ENCODE peak calls at places on chromosomes 12 and 14, in seven cellular contexts. One of them, this sample, is unnamed.

GRCh38 chr12:127125607-127126259 is 1141.2 kb upstream of the TMEM132C start:
- DNase-seq in hepatocyte: peak
- DNase-seq in Calu3: peak
- DNase-seq in astrocyte of the spinal cord: peak
- DNase-seq in cardiac fibroblast: peak
- DNase-seq in tibial artery: no peak
- DNase-seq in uterus: no peak
- DNase-seq in this sample: no peak

GRCh38 chr12:74641262-74641661 is 103.6 kb downstream of the ATXN7L3B start:
- DNase-seq in hepatocyte: no peak
- DNase-seq in Calu3: no peak
- DNase-seq in astrocyte of the spinal cord: no peak
- DNase-seq in cardiac fibroblast: no peak
- DNase-seq in tibial artery: no peak
- DNase-seq in uterus: no peak
- DNase-seq in this sample: no peak

GRCh38 chr12:101407054-101407437 is 526 bp downstream of the ARL1 start:
- DNase-seq in hepatocyte: peak
- DNase-seq in Calu3: no peak
- DNase-seq in astrocyte of the spinal cord: no peak
- DNase-seq in cardiac fibroblast: no peak
- DNase-seq in tibial artery: peak
- DNase-seq in uterus: no peak
- DNase-seq in this sample: no peak

GRCh38 chr14:73492661-73493060 is 1.9 kb downstream of the RIOX1 start:
- DNase-seq in hepatocyte: no peak
- DNase-seq in Calu3: no peak
- DNase-seq in astrocyte of the spinal cord: no peak
- DNase-seq in cardiac fibroblast: no peak
- DNase-seq in tibial artery: no peak
- DNase-seq in uterus: no peak
- DNase-seq in this sample: no peak

GRCh38 chr12:2414810-2415567 is 362.2 kb downstream of the CACNA1C start:
- DNase-seq in hepatocyte: no peak
- DNase-seq in Calu3: no peak
- DNase-seq in astrocyte of the spinal cord: no peak
- DNase-seq in cardiac fibroblast: peak
- DNase-seq in tibial artery: peak
- DNase-seq in uterus: no peak
- DNase-seq in this sample: no peak

GRCh38 chr12:24223926-24224325 is 274.5 kb upstream of the SOX5 start:
- DNase-seq in hepatocyte: no peak
- DNase-seq in Calu3: no peak
- DNase-seq in astrocyte of the spinal cord: no peak
- DNase-seq in cardiac fibroblast: no peak
- DNase-seq in tibial artery: no peak
- DNase-seq in uterus: no peak
- DNase-seq in this sample: no peak

GRCh38 chr12:105983622-105984325 is 155.0 kb downstream of the NUAK1 start:
- DNase-seq in hepatocyte: no peak
- DNase-seq in Calu3: no peak
- DNase-seq in astrocyte of the spinal cord: peak
- DNase-seq in cardiac fibroblast: peak
- DNase-seq in tibial artery: no peak
- DNase-seq in uterus: no peak
- DNase-seq in this sample: no peak

GRCh38 chr12:121668750-121669524 is 517 bp downstream of the MORN3 start:
- DNase-seq in hepatocyte: peak
- DNase-seq in Calu3: peak
- DNase-seq in astrocyte of the spinal cord: no peak
- DNase-seq in cardiac fibroblast: peak
- DNase-seq in tibial artery: no peak
- DNase-seq in uterus: no peak
- DNase-seq in this sample: peak

GRCh38 chr12:46908236-46908935 is 82.6 kb upstream of the SLC38A4 start:
- DNase-seq in hepatocyte: no peak
- DNase-seq in Calu3: no peak
- DNase-seq in astrocyte of the spinal cord: peak
- DNase-seq in cardiac fibroblast: peak
- DNase-seq in tibial artery: no peak
- DNase-seq in uterus: no peak
- DNase-seq in this sample: no peak

GRCh38 chr12:59113831-59114273 is 193.5 kb upstream of the LRIG3 start:
- DNase-seq in hepatocyte: peak
- DNase-seq in Calu3: peak
- DNase-seq in astrocyte of the spinal cord: peak
- DNase-seq in cardiac fibroblast: peak
- DNase-seq in tibial artery: peak
- DNase-seq in uterus: peak
- DNase-seq in this sample: peak

GRCh38 chr14:54329082-54329695 is 67.6 kb upstream of the CDKN3 start:
- DNase-seq in hepatocyte: peak
- DNase-seq in Calu3: peak
- DNase-seq in astrocyte of the spinal cord: peak
- DNase-seq in cardiac fibroblast: peak
- DNase-seq in tibial artery: no peak
- DNase-seq in uterus: peak
- DNase-seq in this sample: peak

GRCh38 chr12:31682136-31682962 is 22.9 kb downstream of the ETFBKMT start:
- DNase-seq in hepatocyte: peak
- DNase-seq in Calu3: peak
- DNase-seq in astrocyte of the spinal cord: peak
- DNase-seq in cardiac fibroblast: peak
- DNase-seq in tibial artery: no peak
- DNase-seq in uterus: no peak
- DNase-seq in this sample: peak

GRCh38 chr12:86727151-86727550 is 471.0 kb upstream of the MGAT4C start:
- DNase-seq in hepatocyte: no peak
- DNase-seq in Calu3: no peak
- DNase-seq in astrocyte of the spinal cord: peak
- DNase-seq in cardiac fibroblast: peak
- DNase-seq in tibial artery: no peak
- DNase-seq in uterus: no peak
- DNase-seq in this sample: no peak

GRCh38 chr14:100140452-100141132 is 18.9 kb downstream of the DEGS2 start:
- DNase-seq in hepatocyte: peak
- DNase-seq in Calu3: no peak
- DNase-seq in astrocyte of the spinal cord: peak
- DNase-seq in cardiac fibroblast: no peak
- DNase-seq in tibial artery: no peak
- DNase-seq in uterus: no peak
- DNase-seq in this sample: peak

GRCh38 chr12:106631797-106632196 is 49.0 kb downstream of the RFX4 start:
- DNase-seq in hepatocyte: no peak
- DNase-seq in Calu3: no peak
- DNase-seq in astrocyte of the spinal cord: no peak
- DNase-seq in cardiac fibroblast: no peak
- DNase-seq in tibial artery: no peak
- DNase-seq in uterus: no peak
- DNase-seq in this sample: no peak

GRCh38 chr14:96307434-96307833 is 51.4 kb downstream of the BDKRB1 start:
- DNase-seq in hepatocyte: no peak
- DNase-seq in Calu3: no peak
- DNase-seq in astrocyte of the spinal cord: no peak
- DNase-seq in cardiac fibroblast: no peak
- DNase-seq in tibial artery: no peak
- DNase-seq in uterus: no peak
- DNase-seq in this sample: no peak

GRCh38 chr12:109815225-109815624 is 18.0 kb downstream of the TRPV4 start:
- DNase-seq in hepatocyte: no peak
- DNase-seq in Calu3: no peak
- DNase-seq in astrocyte of the spinal cord: no peak
- DNase-seq in cardiac fibroblast: no peak
- DNase-seq in tibial artery: no peak
- DNase-seq in uterus: no peak
- DNase-seq in this sample: no peak

GRCh38 chr12:53657041-53657440 is 18.8 kb downstream of the ATP5MC2 start:
- DNase-seq in hepatocyte: no peak
- DNase-seq in Calu3: no peak
- DNase-seq in astrocyte of the spinal cord: no peak
- DNase-seq in cardiac fibroblast: no peak
- DNase-seq in tibial artery: no peak
- DNase-seq in uterus: no peak
- DNase-seq in this sample: no peak

DNA sequence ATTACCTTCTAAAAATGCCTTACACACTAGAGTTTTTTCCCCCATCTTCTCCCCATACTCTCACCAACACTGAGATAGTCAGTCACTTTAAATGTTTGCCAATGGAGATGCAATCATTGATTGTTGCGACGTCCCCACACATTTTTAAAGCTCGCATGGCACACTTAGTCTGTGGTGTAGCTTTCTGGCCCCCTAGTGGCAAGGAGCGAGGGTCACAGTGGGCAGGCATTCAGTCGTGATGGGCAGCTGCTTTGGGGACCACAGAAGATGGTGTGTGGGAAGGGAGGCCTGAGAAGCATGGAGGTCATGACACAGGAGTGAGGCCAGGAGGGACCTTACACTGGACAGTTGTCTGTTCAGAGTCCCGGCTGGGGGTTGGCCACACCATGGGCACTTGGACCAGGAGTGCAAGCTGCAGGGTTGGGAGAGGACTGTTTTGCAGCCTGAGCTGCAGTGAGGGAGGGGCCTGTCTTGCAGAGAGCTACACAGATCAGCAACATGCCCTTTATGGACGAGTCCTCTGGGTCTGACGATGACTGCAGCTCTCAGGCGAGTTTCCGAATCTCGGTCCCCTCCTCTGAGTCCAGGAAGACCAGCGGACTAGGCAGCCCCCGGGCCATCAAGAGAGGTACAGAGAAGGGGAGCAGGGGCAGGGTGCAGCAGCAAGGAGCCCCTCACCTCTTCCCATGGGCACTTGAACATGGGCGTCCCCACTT is 28.6 kb downstream of the PIGH start:
- DNase-seq in hepatocyte: peak
- DNase-seq in Calu3: peak
- DNase-seq in astrocyte of the spinal cord: peak
- DNase-seq in cardiac fibroblast: peak
- DNase-seq in tibial artery: peak
- DNase-seq in uterus: peak
- DNase-seq in this sample: peak
- TF ChIP-seq CTCF in hepatocyte: peak
- TF ChIP-seq CTCF in Calu3: peak
- TF ChIP-seq CTCF in astrocyte of the spinal cord: peak
- TF ChIP-seq CTCF in cardiac fibroblast: peak
- TF ChIP-seq CTCF in tibial artery: peak
- TF ChIP-seq CTCF in uterus: peak
- TF ChIP-seq CTCF in this sample: peak

GRCh38 chr12:5073838-5074237 is 30.2 kb downstream of the KCNA5 start:
- DNase-seq in hepatocyte: no peak
- DNase-seq in Calu3: no peak
- DNase-seq in astrocyte of the spinal cord: no peak
- DNase-seq in cardiac fibroblast: peak
- DNase-seq in tibial artery: no peak
- DNase-seq in uterus: no peak
- DNase-seq in this sample: no peak
- TF ChIP-seq CTCF in hepatocyte: peak
- TF ChIP-seq CTCF in Calu3: no peak
- TF ChIP-seq CTCF in astrocyte of the spinal cord: peak
- TF ChIP-seq CTCF in cardiac fibroblast: no peak
- TF ChIP-seq CTCF in tibial artery: no peak
- TF ChIP-seq CTCF in uterus: no peak
- TF ChIP-seq CTCF in this sample: peak

DNA sequence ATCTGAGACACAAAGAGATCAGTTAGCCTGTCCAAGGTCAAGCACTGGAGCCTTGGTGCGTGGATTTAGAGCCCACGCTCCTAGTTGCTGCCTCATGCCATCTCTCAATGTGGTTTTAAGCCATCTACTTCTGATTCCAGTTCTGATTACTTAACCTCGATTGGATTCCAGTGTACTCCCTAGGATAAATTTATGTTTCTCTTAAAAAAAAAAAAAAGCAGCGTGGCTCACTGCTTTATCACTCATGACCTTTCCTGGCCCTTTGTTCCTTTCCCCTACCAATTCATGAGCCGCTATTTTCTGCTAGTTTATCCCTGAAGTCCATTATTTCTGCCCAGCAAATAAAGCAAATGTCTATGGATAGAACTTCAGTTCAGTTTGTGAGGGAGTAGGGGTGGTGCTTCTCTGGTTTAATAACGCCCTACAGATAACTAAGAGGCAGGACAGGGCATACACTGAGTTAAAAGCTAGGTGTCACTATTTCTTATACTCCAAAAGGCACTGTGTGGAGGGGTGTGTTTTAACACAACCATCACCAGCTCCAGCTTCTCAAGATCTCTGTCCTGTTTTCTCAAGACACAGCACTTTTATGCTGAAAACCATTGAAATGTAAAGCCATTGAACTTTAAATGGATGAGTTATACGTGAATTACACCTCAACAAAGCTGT is 9.8 kb upstream of the PARP11 start:
- DNase-seq in hepatocyte: peak
- DNase-seq in Calu3: no peak
- DNase-seq in astrocyte of the spinal cord: peak
- DNase-seq in cardiac fibroblast: peak
- DNase-seq in tibial artery: no peak
- DNase-seq in uterus: no peak
- DNase-seq in this sample: no peak
- TF ChIP-seq CTCF in hepatocyte: peak
- TF ChIP-seq CTCF in Calu3: no peak
- TF ChIP-seq CTCF in astrocyte of the spinal cord: peak
- TF ChIP-seq CTCF in cardiac fibroblast: peak
- TF ChIP-seq CTCF in tibial artery: no peak
- TF ChIP-seq CTCF in uterus: peak
- TF ChIP-seq CTCF in this sample: peak

GRCh38 chr14:58814476-58814875 is 176.7 kb downstream of the DACT1 start:
- DNase-seq in hepatocyte: no peak
- DNase-seq in Calu3: no peak
- DNase-seq in astrocyte of the spinal cord: no peak
- DNase-seq in cardiac fibroblast: no peak
- DNase-seq in tibial artery: no peak
- DNase-seq in uterus: no peak
- DNase-seq in this sample: no peak

GRCh38 chr14:58815046-58815701 is 177.4 kb downstream of the DACT1 start:
- DNase-seq in hepatocyte: no peak
- DNase-seq in Calu3: no peak
- DNase-seq in astrocyte of the spinal cord: peak
- DNase-seq in cardiac fibroblast: peak
- DNase-seq in tibial artery: no peak
- DNase-seq in uterus: no peak
- DNase-seq in this sample: no peak

GRCh38 chr14:58812050-58812690 is 174.4 kb downstream of the DACT1 start:
- DNase-seq in hepatocyte: no peak
- DNase-seq in Calu3: no peak
- DNase-seq in astrocyte of the spinal cord: no peak
- DNase-seq in cardiac fibroblast: no peak
- DNase-seq in tibial artery: no peak
- DNase-seq in uterus: no peak
- DNase-seq in this sample: no peak

GRCh38 chr14:58815781-58816297 is 178.1 kb downstream of the DACT1 start:
- DNase-seq in hepatocyte: no peak
- DNase-seq in Calu3: no peak
- DNase-seq in astrocyte of the spinal cord: no peak
- DNase-seq in cardiac fibroblast: no peak
- DNase-seq in tibial artery: no peak
- DNase-seq in uterus: no peak
- DNase-seq in this sample: no peak

DNA sequence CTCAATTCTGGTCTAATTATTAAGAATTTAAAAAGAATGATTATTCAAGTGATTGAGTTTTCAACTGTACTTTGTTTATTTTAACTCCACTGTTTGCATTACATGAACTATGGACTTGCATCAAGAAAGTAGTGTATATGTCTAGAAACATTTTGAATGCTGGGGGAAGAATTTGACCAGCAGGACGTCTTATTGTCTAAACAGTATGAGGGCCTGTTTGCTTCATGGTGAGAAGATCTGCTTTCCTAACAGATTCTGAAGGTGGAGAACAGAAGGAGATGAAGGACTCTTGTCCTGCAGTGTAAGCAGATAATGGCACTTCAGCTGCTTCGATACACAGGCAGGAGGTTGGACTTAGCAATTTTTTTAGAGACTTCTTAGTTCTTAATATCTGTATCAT is 176.0 kb downstream of the DACT1 start:
- DNase-seq in hepatocyte: no peak
- DNase-seq in Calu3: no peak
- DNase-seq in astrocyte of the spinal cord: no peak
- DNase-seq in cardiac fibroblast: no peak
- DNase-seq in tibial artery: no peak
- DNase-seq in uterus: no peak
- DNase-seq in this sample: no peak
- TF ChIP-seq CTCF in hepatocyte: no peak
- TF ChIP-seq CTCF in Calu3: no peak
- TF ChIP-seq CTCF in astrocyte of the spinal cord: no peak
- TF ChIP-seq CTCF in cardiac fibroblast: no peak
- TF ChIP-seq CTCF in tibial artery: no peak
- TF ChIP-seq CTCF in uterus: no peak
- TF ChIP-seq CTCF in this sample: no peak